ENCODE peak calls at places on chromosomes 12 and 14, in six cellular contexts. N is tibial artery, O is left ventricle myocardium inferior, F is PC-3, Y is esophagus squamous epithelium, K is cardiac muscle cell. J is an unnamed sample. For H3K36me3, the result is how much of the 10 kb centered on the place peaks cover.

GRCh38 chr14:47966411-47966810 is 291.0 kb upstream of the MDGA2 start:
- DNase-seq in F (no peak), N (no peak), Y (no peak), K (no peak), O (no peak), J (no peak)

GRCh38 chr12:26692417-26692816 is 140.6 kb downstream of the ITPR2 start:
- DNase-seq in O (no peak), Y (no peak), F (no peak), N (no peak), K (no peak), J (no peak)

GRCh38 chr14:99230271-99231141 is 41.5 kb downstream of the BCL11B start:
- DNase-seq in N (no peak), Y (no peak), K (no peak), O (no peak), F (no peak), J (no peak)

GRCh38 chr12:132384916-132385315 is 55.5 kb upstream of the GALNT9 start:
- DNase-seq in Y (no peak), F (no peak), K (no peak), O (no peak), N (no peak), J (no peak)

GRCh38 chr12:42706331-42706730 is 116.8 kb upstream of the PRICKLE1 start:
- DNase-seq in F (peak), Y (no peak), O (no peak), N (no peak), K (no peak), J (no peak)

GRCh38 chr12:51219345-51219744 is 1.5 kb upstream of the POU6F1 start:
- DNase-seq in Y (no peak), K (no peak), F (no peak), O (no peak), N (no peak), J (no peak)

GRCh38 chr12:106118278-106118820 is 20.4 kb downstream of the NUAK1 start:
- DNase-seq in K (no peak), N (no peak), Y (no peak), F (no peak), O (no peak), J (no peak)

GRCh38 chr14:45118594-45118993 is 15.7 kb downstream of the FKBP3 start:
- DNase-seq in K (no peak), Y (no peak), O (no peak), N (no peak), F (no peak), J (no peak)

GRCh38 chr12:38253778-38254177 is 62.8 kb upstream of the ALG10B start:
- DNase-seq in F (no peak), N (no peak), Y (no peak), K (no peak), O (no peak), J (no peak)

GRCh38 chr12:124399622-124400021 is 104.7 kb downstream of the RFLNA start:
- DNase-seq in Y (no peak), K (no peak), N (no peak), F (peak), O (no peak), J (no peak)

GRCh38 chr12:12333407-12333831 is 16.6 kb downstream of the MANSC1 start:
- DNase-seq in K (peak), Y (no peak), O (no peak), F (peak), N (no peak), J (peak)

GRCh38 chr14:66485910-66486421 is at the start of gene CCDC196:
- DNase-seq in K (no peak), N (no peak), F (no peak), O (no peak), Y (no peak), J (no peak)

GRCh38 chr12:10305411-10305810 is 2.3 kb upstream of the KLRD1 start:
- DNase-seq in Y (no peak), K (no peak), F (no peak), O (no peak), N (no peak), J (no peak)

GRCh38 chr12:7113389-7113871 is 4.4 kb upstream of the C1RL start:
- DNase-seq in O (no peak), K (peak), N (peak), F (peak), Y (no peak), J (no peak)

GRCh38 chr12:106987846-106988245 is 900 bp upstream of the MTERF2 start:
- DNase-seq in O (no peak), Y (no peak), K (no peak), F (no peak), N (no peak), J (no peak)

GRCh38 chr14:53613404-53614253 is 343.0 kb downstream of the BMP4 start:
- DNase-seq in F (peak), K (no peak), O (no peak), Y (no peak), N (no peak), J (no peak)

GRCh38 chr12:3809357-3810015 is 56.6 kb upstream of the CRACR2A start:
- DNase-seq in O (no peak), F (peak), Y (no peak), K (no peak), N (no peak), J (no peak)

GRCh38 chr14:55066223-55066622 is 14.8 kb downstream of the MAPK1IP1L start:
- DNase-seq in F (no peak), N (no peak), Y (no peak), K (no peak), O (no peak), J (no peak)
- H3K36me3 ChIP-seq in F (half or more), N (under half), Y (under half), K (under half), O (under half), J (under half)

DNA sequence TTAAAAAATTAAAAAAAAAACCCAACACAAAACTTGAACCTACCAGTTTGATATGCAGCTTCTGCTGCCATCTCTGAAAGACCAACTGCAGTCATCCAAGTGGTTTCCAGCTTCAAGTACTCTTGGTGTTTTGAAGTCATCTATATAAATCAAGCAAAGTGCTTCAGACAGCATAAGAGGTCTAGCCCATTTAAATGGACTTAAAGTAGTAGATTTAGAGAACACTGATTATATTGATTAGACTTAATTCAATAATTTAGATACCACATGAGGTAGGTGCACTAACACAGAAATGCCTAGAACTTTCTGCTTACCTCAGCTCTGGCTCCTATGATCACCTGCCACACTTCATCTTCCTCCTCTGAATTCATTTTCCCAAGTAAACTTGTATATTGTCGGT is 9.4 kb downstream of the DIABLO start:
- DNase-seq in N (no peak), O (no peak), K (no peak), Y (no peak), F (no peak), J (no peak)
- H3K36me3 ChIP-seq in N (half or more), O (half or more), K (half or more), Y (half or more), F (half or more), J (half or more)

DNA sequence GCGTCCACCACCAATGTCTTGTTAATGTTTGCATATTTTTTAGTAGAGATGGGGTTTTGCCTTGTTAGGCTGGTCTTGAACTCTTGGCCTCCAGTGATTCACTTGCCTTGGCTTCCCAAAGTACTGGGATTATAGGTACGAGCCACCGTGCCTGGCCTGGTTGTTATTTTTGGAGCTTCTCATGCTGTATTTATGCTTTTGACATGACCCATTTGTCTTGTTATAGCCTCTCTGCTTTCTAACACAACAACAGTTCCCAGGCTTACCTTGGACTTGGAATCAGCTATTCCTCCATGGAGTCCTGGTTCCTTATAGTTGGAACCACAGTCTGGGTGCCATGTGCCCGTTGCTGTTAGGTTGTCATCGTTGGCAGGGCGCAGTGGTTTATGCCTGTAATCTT is 29.7 kb downstream of the ZNF410 start:
- DNase-seq in Y (no peak), O (no peak), K (no peak), F (no peak), N (no peak), J (no peak)
- H3K36me3 ChIP-seq in Y (under half), O (half or more), K (under half), F (under half), N (under half), J (half or more)

GRCh38 chr12:47793015-47793681 is 20.1 kb downstream of the SLC48A1 start:
- DNase-seq in Y (no peak), F (no peak), N (no peak), O (no peak), K (no peak), J (no peak)
- H3K36me3 ChIP-seq in Y (half or more), F (under half), N (half or more), O (half or more), K (under half), J (half or more)

J was measured in ascending aorta.